ENCODE peak calls at places on chromosomes 12 and 14, in five cellular contexts. M is Panc1, F is Peyer's patch, W is IMR-90, C is heart left ventricle. J is an unnamed sample.

GRCh38 chr12:117025481-117026151 is 73.6 kb downstream of the TESC start:
- DNase-seq in F (peak; percentile 82), C (peak; percentile 70), M (peak; percentile 7), W (peak; percentile 61), J (peak; percentile 56)

GRCh38 chr12:26125451-26126339 is 858 bp upstream of the BHLHE41 start:
- DNase-seq in M (peak; percentile 94), W (peak; percentile 73), F (peak; percentile 89), C (peak; percentile 87), J (peak; percentile 74)

GRCh38 chr14:69055125-69055524 is 76.0 kb upstream of the ACTN1 start:
- DNase-seq in M (no peak), W (peak; percentile 97), C (no peak), F (no peak), J (no peak)

GRCh38 chr12:51059086-51059485 is 11.0 kb downstream of the LETMD1 start:
- DNase-seq in C (no peak), F (no peak), M (no peak), W (no peak), J (no peak)

GRCh38 chr14:34843011-34843554 is 32.1 kb downstream of the BAZ1A start:
- DNase-seq in C (no peak), W (peak; percentile 86), F (no peak), M (no peak), J (no peak)

GRCh38 chr14:80124794-80125193 is 86.5 kb downstream of the DIO2 start:
- DNase-seq in W (no peak), F (no peak), C (no peak), M (no peak), J (no peak)

GRCh38 chr14:38278035-38278434 is 22.1 kb upstream of the CLEC14A start:
- DNase-seq in M (no peak), W (no peak), F (no peak), C (no peak), J (no peak)

GRCh38 chr12:42704810-42705401 is 115.4 kb upstream of the PRICKLE1 start:
- DNase-seq in W (no peak), M (no peak), F (no peak), C (no peak), J (no peak)

GRCh38 chr12:10190558-10191388 is 11.9 kb downstream of the TMEM52B start:
- DNase-seq in W (peak; percentile 77), M (peak; percentile 41), C (peak; percentile 63), F (peak; percentile 82), J (peak; percentile 47)

GRCh38 chr12:51023625-51024395 is 2.4 kb downstream of the SLC11A2 start:
- DNase-seq in M (no peak), F (peak; percentile 41), W (peak; percentile 27), C (no peak), J (no peak)

GRCh38 chr14:91158091-91158790 is 44.4 kb downstream of the DGLUCY start:
- DNase-seq in W (no peak), C (peak; percentile 68), M (no peak), F (no peak), J (peak; percentile 42)

GRCh38 chr14:105116451-105117256 is 51.4 kb upstream of the GPR132 start:
- DNase-seq in C (no peak), M (no peak), W (no peak), F (no peak), J (no peak)

GRCh38 chr14:98888281-98888680 is 383.7 kb downstream of the BCL11B start:
- DNase-seq in F (peak; percentile 11), M (no peak), W (no peak), C (no peak), J (no peak)

GRCh38 chr12:92216092-92216491 is 70.4 kb upstream of the BTG1 start:
- DNase-seq in C (no peak), F (no peak), M (no peak), W (no peak), J (no peak)

GRCh38 chr12:107511292-107511691 is 174.3 kb upstream of the PWP1 start:
- DNase-seq in C (peak; percentile 41), M (no peak), F (no peak), W (peak; percentile 38), J (no peak)

GRCh38 chr12:100165356-100165755 is 22.7 kb upstream of the BLTP3B start:
- DNase-seq in M (no peak), W (no peak), C (no peak), F (no peak), J (no peak)

GRCh38 chr12:5013206-5013830 is 30.4 kb upstream of the KCNA5 start:
- DNase-seq in F (no peak), M (no peak), W (no peak), C (no peak), J (no peak)

GRCh38 chr14:99649219-99649618 is 4.3 kb downstream of the HHIPL1 start:
- DNase-seq in F (no peak), W (peak; percentile 62), M (no peak), C (no peak), J (no peak)

GRCh38 chr12:40733871-40734270 is 41.6 kb downstream of the CNTN1 start:
- DNase-seq in F (no peak), W (no peak), M (no peak), C (no peak), J (no peak)

GRCh38 chr14:50772361-50772760 is 58.6 kb downstream of the NIN start:
- DNase-seq in W (peak; percentile 80), M (no peak), F (no peak), C (no peak), J (no peak)

GRCh38 chr12:3071107-3071506 is 6.1 kb upstream of the TSPAN9 start:
- DNase-seq in W (no peak), F (no peak), M (no peak), C (peak; percentile 47), J (no peak)

GRCh38 chr12:52829986-52830385 is 4.1 kb downstream of the KRT79 start:
- DNase-seq in F (no peak), C (no peak), M (no peak), W (no peak), J (no peak)

GRCh38 chr12:14284189-14284722 is 81.2 kb upstream of the ATF7IP start:
- DNase-seq in M (no peak), F (no peak), W (peak; percentile 10), C (peak; percentile 76), J (peak; percentile 47)

GRCh38 chr12:125773033-125773432 is 707.8 kb downstream of the AACS start:
- DNase-seq in W (no peak), C (no peak), M (no peak), F (no peak), J (no peak)

GRCh38 chr14:65446159-65446558 is 33.6 kb downstream of the FUT8 start:
- DNase-seq in M (no peak), C (no peak), F (no peak), W (peak; percentile 65), J (no peak)

GRCh38 chr14:37082431-37082830 is 90.0 kb downstream of the SLC25A21 start:
- DNase-seq in F (no peak), W (no peak), C (no peak), M (no peak), J (no peak)

GRCh38 chr14:102590667-102591099 is 1.8 kb upstream of the RCOR1 start:
- DNase-seq in W (peak; percentile 23), C (peak; percentile 43), M (no peak), F (peak; percentile 80), J (peak; percentile 37)

GRCh38 chr12:2284321-2284813 is 231.6 kb downstream of the CACNA1C start:
- DNase-seq in C (no peak), M (no peak), F (peak; percentile 31), W (peak; percentile 84), J (no peak)

GRCh38 chr14:100902295-100902694 is 1.2 kb downstream of the RTL1 start:
- DNase-seq in C (no peak), W (no peak), M (no peak), F (no peak), J (no peak)

GRCh38 chr14:100902792-100903191 is 730 bp downstream of the RTL1 start:
- DNase-seq in F (no peak), W (no peak), C (no peak), M (no peak), J (no peak)

GRCh38 chr14:100904307-100905019 is 941 bp upstream of the RTL1 start:
- DNase-seq in C (no peak), F (no peak), M (no peak), W (no peak), J (no peak)

GRCh38 chr14:100905166-100905565 is 1.6 kb upstream of the RTL1 start:
- DNase-seq in F (no peak), C (no peak), M (no peak), W (no peak), J (no peak)

GRCh38 chr14:100903672-100904185 is at the start of gene RTL1:
- DNase-seq in M (no peak), F (no peak), W (no peak), C (no peak), J (no peak)
- H3K4me3 ChIP-seq in M (no peak within 1 kb of the TSS), F (no peak within 1 kb of the TSS), W (no peak within 1 kb of the TSS), C (no peak within 1 kb of the TSS), J (no peak within 1 kb of the TSS)

DNA sequence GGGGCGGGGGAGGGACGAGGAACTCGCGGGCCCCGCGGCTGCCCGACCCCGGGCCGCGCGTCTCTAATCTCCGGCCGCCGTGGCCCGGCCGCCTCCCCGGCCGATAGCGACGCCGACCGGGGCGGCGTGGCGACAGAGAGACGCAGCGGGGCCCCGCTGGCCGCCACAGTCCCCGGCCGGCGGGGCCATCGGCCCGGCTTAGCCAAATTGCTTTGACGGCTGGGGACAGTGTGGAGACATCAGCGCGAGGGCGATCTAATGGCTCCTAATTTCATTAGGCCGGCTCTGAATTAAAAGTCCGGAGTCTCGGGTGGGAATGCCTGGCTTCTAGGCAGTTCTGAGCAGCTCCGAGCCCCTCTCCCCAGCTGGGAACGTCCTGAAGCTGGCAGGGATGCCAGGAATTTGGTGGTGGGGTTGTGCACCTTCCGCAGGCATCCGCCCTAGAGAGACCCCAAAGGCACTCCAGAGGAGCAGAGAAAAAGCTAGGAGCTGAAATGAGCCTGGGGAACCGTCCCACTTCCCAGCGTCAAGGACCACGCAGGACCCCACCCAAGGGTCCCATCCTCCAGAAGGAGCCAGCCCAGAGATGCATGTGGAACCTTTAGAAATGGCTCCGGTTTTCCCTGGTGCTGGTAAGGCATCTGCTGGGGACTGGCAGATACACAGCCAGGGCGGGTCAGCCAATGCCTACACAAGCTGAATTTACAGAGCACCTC is 9.6 kb downstream of the TBX5 start:
- DNase-seq in F (no peak), W (peak; percentile 59), C (peak; percentile 46), M (no peak), J (no peak)
- H3K27ac ChIP-seq in F (no peak overlapping the region), W (peak overlapping the region; percentile 67), C (peak overlapping the region; percentile 26), M (no peak overlapping the region), J (no peak overlapping the region)

DNA sequence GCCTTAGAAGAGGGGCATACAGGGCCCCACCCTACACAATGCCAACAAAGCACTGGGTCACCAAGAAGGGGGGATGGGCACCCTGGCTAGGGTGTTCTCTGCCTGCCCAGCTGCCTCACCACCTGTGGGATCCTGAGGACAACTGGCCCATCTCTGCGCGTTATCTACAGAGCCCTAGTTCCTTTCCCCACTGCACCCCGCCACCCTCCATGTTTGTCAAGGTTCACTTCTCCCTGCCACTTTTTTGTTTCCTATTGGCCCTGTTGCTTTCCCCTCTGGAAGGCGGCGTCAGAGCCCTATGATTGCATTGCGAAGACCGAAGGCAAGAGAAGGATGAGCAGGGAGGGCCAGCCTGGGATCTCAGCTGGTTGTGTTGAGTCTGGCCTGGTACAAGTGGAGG is 1.6 kb downstream of the SLC48A1 start:
- DNase-seq in M (no peak), C (no peak), W (no peak), F (no peak), J (no peak)
- H3K4me1 ChIP-seq in M (peaks cover 46% of the 10 kb centered on the region), C (peaks cover 70% of the 10 kb centered on the region), W (peaks cover 27% of the 10 kb centered on the region), F (peaks cover 3% of the 10 kb centered on the region), J (peaks cover 70% of the 10 kb centered on the region)

GRCh38 chr12:55940065-55940732 is 9.2 kb downstream of the DGKA start:
- DNase-seq in M (peak; percentile 81), C (peak; percentile 84), W (peak; percentile 81), F (peak; percentile 95), J (peak; percentile 87)
- H3K4me3 ChIP-seq in M (peak overlapping the region; percentile 48), C (peak overlapping the region; percentile 42), W (no peak overlapping the region), F (no peak overlapping the region), J (peak overlapping the region; percentile 26)